ENCODE peak calls at places on chromosomes 4 and X, in ten cellular contexts. Q is sigmoid colon, V is HCT116, O is GM23338, K is stomach, M is upper lobe of left lung, A is SK-N-SH, N is K562, R is suprapubic skin, I is endothelial cell of umbilical vein. G is an unnamed sample. For H3K4me1, the result is how much of the 10 kb centered on the place peaks cover.

GRCh38 chrX:71998836-71999509 is 88.3 kb downstream of the NHSL2 start:
- DNase-seq in Q (no peak), V (peak), O (peak), K (peak), M (no peak), A (peak), N (peak), R (no peak), I (peak), G (no peak)

GRCh38 chr4:83618991-83619390 is 83.1 kb downstream of the GPAT3 start:
- DNase-seq in Q (no peak), V (no peak), O (no peak), K (peak), M (no peak), A (no peak), N (no peak), R (no peak), I (peak), G (no peak)

GRCh38 chr4:11748169-11748872 is 319.6 kb upstream of the HS3ST1 start:
- DNase-seq in Q (no peak), V (peak), O (no peak), K (no peak), M (no peak), A (no peak), N (no peak), R (no peak), I (peak), G (no peak)

GRCh38 chrX:106631615-106632014 is 19.8 kb downstream of the RADX start:
- DNase-seq in Q (no peak), V (no peak), O (no peak), K (no peak), M (no peak), A (no peak), N (no peak), R (no peak), I (no peak), G (no peak)

GRCh38 chrX:131741103-131741581 is 197.3 kb downstream of the OR13H1 start:
- DNase-seq in Q (peak), V (no peak), O (no peak), K (peak), M (no peak), A (peak), N (no peak), R (peak), I (no peak), G (no peak)

GRCh38 chrX:103861200-103861599 is 29.1 kb upstream of the RAB9B start:
- DNase-seq in Q (no peak), V (no peak), O (no peak), K (no peak), M (no peak), A (no peak), N (no peak), R (no peak), I (no peak), G (no peak)

GRCh38 chrX:38347136-38347535 is 5.3 kb upstream of the OTC start:
- DNase-seq in Q (no peak), V (no peak), O (peak), K (no peak), M (no peak), A (no peak), N (no peak), R (no peak), I (peak), G (no peak)

GRCh38 chr4:77156912-77157858 is at the start of gene CCNG2:
- DNase-seq in Q (peak), V (no peak), O (peak), K (peak), M (peak), A (peak), N (peak), R (peak), I (no peak), G (peak)

GRCh38 chrX:78964598-78964997 is 19.4 kb downstream of the P2RY10 start:
- DNase-seq in Q (no peak), V (no peak), O (no peak), K (no peak), M (no peak), A (no peak), N (no peak), R (no peak), I (no peak), G (no peak)

GRCh38 chrX:15781964-15782711 is 8.1 kb upstream of the ZRSR2 start:
- DNase-seq in Q (no peak), V (no peak), O (no peak), K (no peak), M (no peak), A (no peak), N (no peak), R (no peak), I (no peak), G (no peak)

GRCh38 chr4:142585411-142585810 is 260.7 kb downstream of the INPP4B start:
- DNase-seq in Q (no peak), V (no peak), O (no peak), K (no peak), M (no peak), A (no peak), N (no peak), R (no peak), I (no peak), G (no peak)

GRCh38 chr4:71827811-71828210 is 43.9 kb upstream of the GC start:
- DNase-seq in Q (no peak), V (no peak), O (peak), K (no peak), M (no peak), A (no peak), N (no peak), R (no peak), I (no peak), G (no peak)

GRCh38 chr4:152735302-152735917 is 44.1 kb downstream of the TIGD4 start:
- DNase-seq in Q (no peak), V (peak), O (peak), K (no peak), M (no peak), A (peak), N (peak), R (no peak), I (peak), G (no peak)

GRCh38 chrX:101658661-101659477 is 781 bp downstream of the ARMCX2 start:
- DNase-seq in Q (peak), V (no peak), O (peak), K (peak), M (peak), A (peak), N (peak), R (peak), I (peak), G (peak)

GRCh38 chr4:153375303-153375702 is 30.8 kb downstream of the MND1 start:
- DNase-seq in Q (no peak), V (no peak), O (no peak), K (no peak), M (no peak), A (no peak), N (no peak), R (no peak), I (no peak), G (no peak)

GRCh38 chrX:119684916-119685224 is 8.1 kb downstream of the SEPTIN6 start:
- DNase-seq in Q (no peak), V (no peak), O (no peak), K (no peak), M (no peak), A (no peak), N (no peak), R (no peak), I (no peak), G (no peak)

GRCh38 chrX:119687661-119688413 is 5.1 kb downstream of the SEPTIN6 start:
- DNase-seq in Q (no peak), V (no peak), O (no peak), K (no peak), M (no peak), A (no peak), N (no peak), R (no peak), I (peak), G (no peak)

GRCh38 chrX:119686087-119686639 is 6.8 kb downstream of the SEPTIN6 start:
- DNase-seq in Q (no peak), V (no peak), O (no peak), K (no peak), M (no peak), A (peak), N (no peak), R (no peak), I (no peak), G (no peak)

GRCh38 chrX:119682019-119682989 is 10.7 kb downstream of the SEPTIN6 start:
- DNase-seq in Q (no peak), V (no peak), O (no peak), K (no peak), M (no peak), A (no peak), N (no peak), R (no peak), I (no peak), G (no peak)

DNA sequence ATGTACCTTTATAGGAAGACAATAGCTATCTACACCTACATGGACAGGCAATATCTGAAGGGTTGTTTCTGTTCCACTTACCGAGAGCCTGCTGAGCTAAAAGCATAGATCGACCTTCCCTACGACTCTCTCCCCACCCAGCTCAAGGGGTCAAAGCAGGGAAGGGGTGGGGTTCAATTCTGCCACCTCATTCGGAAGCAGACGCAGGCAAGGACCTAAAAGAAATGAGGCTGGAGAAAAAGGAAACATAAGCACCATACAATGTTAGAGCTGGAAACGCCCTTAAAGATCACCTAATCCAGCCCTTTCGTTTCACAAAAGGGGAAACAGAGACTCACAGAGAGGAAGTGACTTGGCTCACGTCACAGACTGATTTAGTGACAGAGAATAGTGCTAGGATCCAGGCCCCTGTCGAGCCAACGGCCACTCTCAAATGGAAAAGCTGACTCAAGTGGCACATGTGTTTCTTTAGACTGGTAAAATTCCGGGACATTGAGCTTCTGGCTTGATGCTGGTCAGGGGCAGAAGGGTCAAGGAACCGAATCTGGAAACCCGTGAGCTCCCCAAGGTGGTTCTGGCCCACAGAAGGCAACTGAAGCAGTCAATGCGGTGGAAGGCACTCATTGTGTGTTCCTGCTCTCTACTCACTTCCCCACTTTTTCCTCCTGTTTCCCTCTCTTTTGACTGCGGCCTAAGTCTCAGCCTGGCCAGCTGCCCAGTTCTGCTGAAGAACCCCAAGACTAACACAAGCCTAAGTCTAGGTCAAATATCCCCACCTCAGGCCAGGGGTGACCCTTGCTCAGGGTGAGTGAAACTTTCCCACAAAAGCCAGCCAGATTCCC is 7.5 kb downstream of the SEPTIN6 start:
- DNase-seq in Q (peak), V (no peak), O (no peak), K (no peak), M (no peak), A (no peak), N (no peak), R (no peak), I (peak), G (no peak)
- H3K4me1 ChIP-seq in Q (under half), V (under half), O (under half), K (under half), M (under half), A (under half), N (under half), R (under half), I (under half), G (under half)

DNA sequence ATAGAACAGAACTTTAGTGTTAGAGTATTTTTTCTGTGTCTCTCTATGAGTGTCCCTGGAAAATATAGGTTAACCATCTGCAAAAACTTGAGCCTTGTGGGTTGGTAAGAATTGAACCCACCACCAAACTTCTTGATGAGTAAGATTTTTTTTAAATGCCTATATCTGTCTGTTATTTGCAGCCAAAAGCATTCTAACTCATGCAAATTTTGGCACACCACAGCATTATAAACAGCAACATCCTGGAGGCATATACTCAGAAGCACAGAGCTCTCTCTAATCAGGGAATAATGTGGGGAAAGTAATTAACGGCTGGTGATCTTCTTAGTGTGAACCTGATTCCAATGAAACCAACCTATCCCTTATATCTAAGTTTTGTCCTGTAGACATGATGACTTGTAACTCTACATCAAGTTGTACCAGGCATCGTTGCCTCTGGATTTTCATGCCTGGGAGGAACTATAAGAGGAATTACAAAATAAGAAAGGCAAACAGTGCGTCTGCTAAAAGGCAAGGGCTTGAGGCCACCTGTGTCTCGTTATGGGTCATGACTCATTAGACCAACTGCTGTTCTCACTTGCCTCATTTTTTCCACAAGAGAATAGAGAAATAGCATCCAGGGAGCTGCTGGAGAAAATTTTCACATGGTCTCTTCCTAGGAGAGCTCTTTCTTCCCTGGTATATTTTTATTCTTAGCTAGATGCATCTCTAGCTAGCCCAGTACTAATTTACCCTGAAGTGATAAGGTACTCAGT is 202.4 kb downstream of the CHIC2 start:
- DNase-seq in Q (peak), V (no peak), O (no peak), K (no peak), M (no peak), A (no peak), N (no peak), R (no peak), I (no peak), G (no peak)
- TF ChIP-seq POLR2AphosphoS5 in Q (peak), V (no peak), O (no peak), K (no peak), M (no peak), A (peak), N (no peak), R (no peak), I (no peak), G (no peak)

GRCh38 chr4:921830-922331 is 10.2 kb downstream of the GAK start:
- DNase-seq in Q (no peak), V (no peak), O (no peak), K (no peak), M (peak), A (peak), N (no peak), R (peak), I (no peak), G (no peak)
- H3K27ac ChIP-seq in Q (no peak), V (no peak), O (no peak), K (no peak), M (no peak), A (no peak), N (no peak), R (no peak), I (no peak), G (no peak)

GRCh38 chr4:126630171-126630570 is 1002.6 kb upstream of the INTU start:
- DNase-seq in Q (no peak), V (no peak), O (no peak), K (no peak), M (no peak), A (no peak), N (no peak), R (no peak), I (no peak), G (no peak)

GRCh38 chr4:126628933-126629332 is 1003.8 kb upstream of the INTU start:
- DNase-seq in Q (no peak), V (no peak), O (no peak), K (no peak), M (no peak), A (no peak), N (no peak), R (no peak), I (no peak), G (no peak)

DNA sequence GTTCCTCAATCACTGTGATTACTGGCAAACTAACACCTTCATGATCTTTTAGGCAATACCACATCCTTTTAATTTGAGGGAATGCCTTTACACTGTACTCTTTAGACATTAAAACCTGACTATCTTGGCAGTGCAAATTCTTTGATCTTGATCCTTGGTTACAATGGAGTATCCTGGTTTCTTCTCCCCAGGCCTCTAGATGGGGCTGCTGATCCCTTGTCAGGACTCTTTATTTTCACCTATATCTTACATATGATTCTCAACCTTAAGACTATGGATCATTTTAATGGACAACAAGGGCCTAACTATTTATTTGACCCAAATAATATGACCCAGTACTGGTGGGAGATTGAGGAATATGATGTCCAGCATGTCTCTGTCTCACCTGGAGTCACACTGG is 1005.5 kb upstream of the INTU start:
- DNase-seq in Q (no peak), V (peak), O (peak), K (no peak), M (no peak), A (peak), N (no peak), R (no peak), I (peak), G (no peak)
- H3K4me1 ChIP-seq in Q (under half), V (under half), O (under half), K (under half), M (under half), A (under half), N (under half), R (under half), I (under half), G (under half)